ENCODE peak calls at places on chromosomes 13 and 19, in six cellular contexts. V, T, Z, Y, Q and X are unnamed samples.

GRCh38 chr13:81171065-81171647 is 830.2 kb upstream of the SPRY2 start:
- DNase-seq in V (no peak), T (no peak), Z (no peak), Y (no peak), Q (no peak), X (no peak)

GRCh38 chr13:111145506-111145905 is 30.4 kb downstream of the ARHGEF7 start:
- DNase-seq in V (no peak), T (no peak), Z (no peak), Y (no peak), Q (no peak), X (no peak)

GRCh38 chr13:56861472-56861871 is 279.2 kb upstream of the PRR20A start:
- DNase-seq in V (no peak), T (no peak), Z (no peak), Y (no peak), Q (peak; percentile 42), X (peak; percentile 1)

GRCh38 chr19:15129856-15130580 is 22.8 kb downstream of the SYDE1 start:
- DNase-seq in V (no peak), T (no peak), Z (no peak), Y (no peak), Q (peak; percentile 93), X (no peak)

GRCh38 chr13:48223016-48223385 is 10.0 kb upstream of the ITM2B start:
- DNase-seq in V (no peak), T (no peak), Z (no peak), Y (no peak), Q (no peak), X (no peak)

GRCh38 chr13:32200741-32201140 is 114.4 kb downstream of the ZAR1L start:
- DNase-seq in V (no peak), T (no peak), Z (no peak), Y (no peak), Q (no peak), X (no peak)

GRCh38 chr19:21483589-21484170 is 21.7 kb upstream of the ZNF429 start:
- DNase-seq in V (no peak), T (peak; percentile 61), Z (peak; percentile 72), Y (no peak), Q (no peak), X (no peak)

GRCh38 chr19:58509731-58510083 is 2.1 kb downstream of the SLC27A5 start:
- DNase-seq in V (no peak), T (no peak), Z (no peak), Y (no peak), Q (no peak), X (no peak)

GRCh38 chr13:111938743-111939142 is 128.2 kb upstream of the SOX1 start:
- DNase-seq in V (no peak), T (no peak), Z (no peak), Y (no peak), Q (no peak), X (no peak)

GRCh38 chr13:44140146-44140545 is 233.5 kb upstream of the SERP2 start:
- DNase-seq in V (no peak), T (peak; percentile 71), Z (no peak), Y (no peak), Q (no peak), X (no peak)

GRCh38 chr13:98880673-98881072 is 97.2 kb downstream of the DOCK9 start:
- DNase-seq in V (no peak), T (no peak), Z (no peak), Y (no peak), Q (no peak), X (no peak)

GRCh38 chr13:97280478-97280877 is 58.3 kb downstream of the MBNL2 start:
- DNase-seq in V (no peak), T (no peak), Z (no peak), Y (no peak), Q (peak; percentile 46), X (no peak)

GRCh38 chr13:46373623-46374022 is 13.4 kb downstream of the RUBCNL start:
- DNase-seq in V (no peak), T (peak; percentile 65), Z (no peak), Y (no peak), Q (no peak), X (no peak)

GRCh38 chr19:45171211-45171623 is 6.8 kb downstream of the TRAPPC6A start:
- DNase-seq in V (no peak), T (no peak), Z (no peak), Y (no peak), Q (no peak), X (no peak)

GRCh38 chr13:114025432-114026127 is 51.7 kb upstream of the C13orf46 start:
- DNase-seq in V (peak; percentile 61), T (peak; percentile 38), Z (no peak), Y (no peak), Q (no peak), X (no peak)

GRCh38 chr19:29503140-29503758 is 22.5 kb upstream of the VSTM2B start:
- DNase-seq in V (no peak), T (no peak), Z (no peak), Y (no peak), Q (no peak), X (no peak)

DNA sequence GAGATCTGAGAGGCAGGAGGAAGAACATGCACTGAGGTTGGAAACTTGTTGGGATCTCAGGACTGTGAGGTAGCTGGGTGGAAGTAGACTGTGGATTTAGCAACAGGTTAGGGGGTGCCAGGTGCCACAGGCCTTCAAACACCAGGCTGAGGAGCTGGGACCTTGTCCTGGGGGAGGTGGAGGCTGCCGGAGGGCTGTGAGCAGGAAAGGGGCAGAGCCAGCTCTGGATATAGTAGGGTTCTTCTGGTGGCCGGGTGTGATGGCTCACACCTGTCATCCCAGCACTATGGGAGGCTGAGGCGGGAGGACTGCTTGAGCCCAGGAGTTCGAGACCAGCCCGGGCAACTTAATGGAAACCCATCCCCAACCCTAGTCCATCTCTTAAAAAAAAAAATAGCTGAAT is 3.1 kb downstream of the FUZ start:
- DNase-seq in V (no peak), T (no peak), Z (no peak), Y (no peak), Q (no peak), X (no peak)
- TF ChIP-seq CTCF in V (no peak), T (no peak), Z (no peak), Y (no peak), Q (no peak), X (no peak)

GRCh38 chr19:47663435-47663910 is 49.7 kb upstream of the EHD2 start:
- DNase-seq in V (peak; percentile 86), T (no peak), Z (no peak), Y (no peak), Q (peak; percentile 99), X (peak; percentile 69)

GRCh38 chr19:47661161-47661560 is 52.1 kb upstream of the EHD2 start:
- DNase-seq in V (no peak), T (no peak), Z (peak; percentile 89), Y (peak; percentile 67), Q (no peak), X (no peak)

GRCh38 chr19:47661571-47661970 is 51.7 kb upstream of the EHD2 start:
- DNase-seq in V (peak; percentile 48), T (no peak), Z (peak; percentile 38), Y (no peak), Q (no peak), X (no peak)

GRCh38 chr19:47660435-47660832 is 51.5 kb downstream of the BICRA start:
- DNase-seq in V (no peak), T (peak; percentile 60), Z (peak; percentile 33), Y (no peak), Q (peak; percentile 95), X (no peak)

GRCh38 chr19:47663911-47664771 is 49.1 kb upstream of the EHD2 start:
- DNase-seq in V (peak; percentile 99), T (peak; percentile 55), Z (peak; percentile 83), Y (peak; percentile 87), Q (peak; percentile 92), X (peak; percentile 79)
- H3K4me3 ChIP-seq in V (peak overlapping the region; percentile 25), T (no peak overlapping the region), Z (peak overlapping the region; percentile 45), Y (no peak overlapping the region), Q (peak overlapping the region; percentile 35), X (no peak overlapping the region)

DNA sequence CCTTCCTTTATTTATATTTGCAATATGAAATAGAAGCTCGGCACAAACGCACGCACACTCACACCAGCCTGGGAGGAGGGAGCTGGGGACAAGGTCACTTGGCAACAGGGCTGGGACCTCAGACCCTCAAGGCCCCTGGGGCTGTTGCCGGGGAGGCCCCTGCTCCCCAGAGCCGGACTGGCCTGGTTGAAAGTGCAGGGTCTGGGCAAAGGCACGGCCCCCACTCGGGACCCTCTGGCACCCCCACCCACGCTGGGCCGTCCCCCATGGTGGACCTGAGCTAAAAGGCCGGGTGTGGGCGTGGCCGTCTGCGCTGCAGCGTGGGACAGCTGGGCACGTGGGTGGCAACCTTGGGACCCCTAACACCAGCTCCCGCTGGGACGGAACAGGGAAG is 1.2 kb upstream of the TMEM86B start:
- DNase-seq in V (no peak), T (no peak), Z (no peak), Y (no peak), Q (no peak), X (no peak)
- H3K36me3 ChIP-seq in V (peaks cover 46% of the 10 kb centered on the region), T (peaks cover 8% of the 10 kb centered on the region), Z (peaks cover 81% of the 10 kb centered on the region), Y (peaks cover 87% of the 10 kb centered on the region), Q (peaks cover 8% of the 10 kb centered on the region), X (no peaks in the 10 kb centered on the region)

GRCh38 chr19:10227215-10227971 is 3.7 kb downstream of the S1PR2 start:
- DNase-seq in V (no peak), T (no peak), Z (peak; percentile 73), Y (peak; percentile 43), Q (peak; percentile 31), X (no peak)
- TF ChIP-seq CTCF in V (peak; percentile 19), T (no peak), Z (no peak), Y (no peak), Q (no peak), X (no peak)

GRCh38 chr19:10624585-10624984 is 768 bp upstream of the SLC44A2 start:
- DNase-seq in V (no peak), T (peak; percentile 59), Z (no peak), Y (no peak), Q (no peak), X (no peak)
- H3K4me3 ChIP-seq in V (no peak overlapping the region), T (no peak overlapping the region), Z (peak overlapping the region; percentile 93), Y (peak overlapping the region; percentile 58), Q (peak overlapping the region; percentile 83), X (no peak overlapping the region)

GRCh38 chr13:20977394-20977793 is 74.8 kb upstream of the XPO4 start:
- DNase-seq in V (no peak), T (no peak), Z (no peak), Y (no peak), Q (no peak), X (no peak)

GRCh38 chr13:20980899-20981298 is 78.4 kb upstream of the XPO4 start:
- DNase-seq in V (no peak), T (no peak), Z (no peak), Y (no peak), Q (no peak), X (no peak)

GRCh38 chr13:20983386-20983785 is 78.0 kb downstream of the LATS2 start:
- DNase-seq in V (no peak), T (no peak), Z (no peak), Y (no peak), Q (no peak), X (no peak)

GRCh38 chr13:20981370-20982095 is 79.0 kb upstream of the XPO4 start:
- DNase-seq in V (no peak), T (no peak), Z (no peak), Y (no peak), Q (no peak), X (no peak)

DNA sequence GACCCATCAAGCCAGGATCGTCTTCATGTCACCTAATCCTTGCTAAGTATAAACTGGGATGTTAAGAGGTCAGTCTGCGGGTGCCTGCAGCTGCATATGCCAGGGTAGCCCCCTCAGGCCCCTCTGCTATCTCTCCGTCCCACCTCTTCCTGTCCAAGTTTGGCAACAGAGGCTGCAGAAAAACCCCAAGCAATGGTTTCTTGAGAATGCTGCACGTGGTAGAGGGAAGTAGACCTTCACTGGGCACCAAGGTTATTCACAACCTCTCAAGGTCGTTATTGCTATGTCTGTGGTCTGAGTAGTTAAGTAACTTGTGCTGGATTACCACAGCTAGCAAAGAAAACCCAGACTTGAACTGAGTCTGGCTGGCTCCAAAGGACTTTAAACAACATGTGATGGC is 77.9 kb upstream of the XPO4 start:
- DNase-seq in V (no peak), T (no peak), Z (no peak), Y (no peak), Q (no peak), X (no peak)
- H3K36me3 ChIP-seq in V (peaks cover 63% of the 10 kb centered on the region), T (no peaks in the 10 kb centered on the region), Z (peaks cover 94% of the 10 kb centered on the region), Y (peaks cover 78% of the 10 kb centered on the region), Q (peaks cover 4% of the 10 kb centered on the region), X (peaks cover 5% of the 10 kb centered on the region)